ENCODE peak calls at places on chromosomes 7 and 10, in five cellular contexts. B is HepG2, C is ELF-1, K is kidney tubule cell, E is hypothalamus. N is an unnamed sample.

GRCh38 chr10:122962405-122962804 is 8.4 kb upstream of the C10orf88 start:
- DNase-seq in E (no peak), B (no peak), C (no peak), K (no peak), N (no peak)

GRCh38 chr10:380313-380955 is 245.2 kb downstream of the ZMYND11 start:
- DNase-seq in K (no peak), C (no peak), B (no peak), E (no peak), N (no peak)

GRCh38 chr10:3773465-3774017 is 11.5 kb downstream of the KLF6 start:
- DNase-seq in K (peak; percentile 84), C (no peak), B (no peak), E (no peak), N (peak; percentile 62)

GRCh38 chr7:31957090-31957720 is 113.0 kb downstream of the PDE1C start:
- DNase-seq in C (no peak), E (no peak), K (peak; percentile 44), B (no peak), N (peak; percentile 31)

GRCh38 chr10:101690461-101690860 is 4.5 kb downstream of the FBXW4 start:
- DNase-seq in E (no peak), K (no peak), B (no peak), C (peak; percentile 36), N (peak; percentile 55)

GRCh38 chr10:7590271-7590670 is 76.5 kb downstream of the ITIH5 start:
- DNase-seq in C (no peak), K (no peak), B (no peak), E (no peak), N (no peak)

GRCh38 chr7:30797294-30798040 is 26.2 kb downstream of the MINDY4 start:
- DNase-seq in C (no peak), B (no peak), E (no peak), K (peak; percentile 9), N (no peak)

GRCh38 chr10:132941640-132942051 is 724 bp downstream of the CFAP46 start:
- DNase-seq in B (no peak), E (no peak), C (no peak), K (no peak), N (no peak)

GRCh38 chr7:24697416-24697815 is 59.8 kb downstream of the GSDME start:
- DNase-seq in B (no peak), E (no peak), K (no peak), C (no peak), N (no peak)

GRCh38 chr7:107792364-107792763 is 10.7 kb downstream of the SLC26A3 start:
- DNase-seq in E (no peak), K (no peak), B (no peak), C (no peak), N (no peak)

GRCh38 chr10:49593564-49593875 is 16.6 kb upstream of the SLC18A3 start:
- DNase-seq in B (no peak), K (no peak), C (no peak), E (no peak), N (no peak)

GRCh38 chr7:139777304-139777890 is 401 bp downstream of the HIPK2 start:
- DNase-seq in K (peak; percentile 35), E (no peak), C (no peak), B (no peak), N (no peak)

GRCh38 chr7:20491286-20491685 is 124.2 kb upstream of the ABCB5 start:
- DNase-seq in K (no peak), B (no peak), C (no peak), E (no peak), N (no peak)

GRCh38 chr7:132614428-132615076 is 38.3 kb upstream of the PLXNA4 start:
- DNase-seq in B (no peak), K (peak; percentile 25), E (no peak), C (peak; percentile 79), N (no peak)

GRCh38 chr7:137313196-137313595 is 30.3 kb downstream of the PTN start:
- DNase-seq in C (no peak), K (no peak), B (no peak), E (no peak), N (no peak)

GRCh38 chr7:117212969-117213877 is 109.6 kb downstream of the WNT2 start:
- DNase-seq in C (peak; percentile 77), K (peak; percentile 65), B (peak; percentile 42), E (no peak), N (peak; percentile 54)

GRCh38 chr10:111874586-111874985 is 309.0 kb downstream of the GPAM start:
- DNase-seq in E (no peak), C (no peak), K (peak; percentile 33), B (no peak), N (no peak)

GRCh38 chr10:68895041-68895440 is 6.1 kb upstream of the DDX50 start:
- DNase-seq in K (no peak), E (no peak), B (no peak), C (no peak), N (no peak)

GRCh38 chr7:88509341-88509740 is 202.6 kb upstream of the STEAP4 start:
- DNase-seq in K (no peak), E (no peak), C (no peak), B (no peak), N (no peak)

GRCh38 chr10:123995461-123996131 is 97.8 kb downstream of the CHST15 start:
- DNase-seq in K (peak; percentile 91), B (peak; percentile 49), E (no peak), C (peak; percentile 90), N (peak; percentile 40)

GRCh38 chr7:4683884-4684565 is 1.9 kb downstream of the FOXK1 start:
- DNase-seq in C (peak; percentile 39), B (peak; percentile 41), E (no peak), K (peak; percentile 93), N (peak; percentile 90)

GRCh38 chr7:131173148-131173890 is 154.4 kb upstream of the MKLN1 start:
- DNase-seq in B (no peak), E (no peak), C (no peak), K (peak; percentile 62), N (peak; percentile 46)

GRCh38 chr10:63206997-63207952 is 74.1 kb downstream of the NRBF2 start:
- DNase-seq in C (no peak), K (no peak), E (no peak), B (no peak), N (no peak)

GRCh38 chr10:23571884-23572283 is 133.0 kb downstream of the OTUD1 start:
- DNase-seq in B (no peak), E (no peak), C (no peak), K (no peak), N (no peak)

N was measured in renal cortical epithelial cell.